ENCODE peak calls at places on chromosomes 13 and 19, in four cellular contexts. O, A, G and N are unnamed samples.

GRCh38 chr13:89457977-89458376 is 1786.8 kb downstream of the SLITRK5 start:
- DNase-seq in O (no peak), A (no peak), G (no peak), N (no peak)

GRCh38 chr13:33066329-33066728 is 50.1 kb downstream of the KL start:
- DNase-seq in G (no peak), A (no peak), O (no peak), N (no peak)

GRCh38 chr19:56098731-56099577 is 22.1 kb downstream of the ZNF787 start:
- DNase-seq in A (no peak), O (no peak), G (no peak), N (no peak)

GRCh38 chr13:31049833-31050232 is 111.9 kb downstream of the HSPH1 start:
- DNase-seq in G (no peak), A (no peak), O (no peak), N (no peak)

GRCh38 chr13:104522235-104523072 is 1456.2 kb upstream of the SLC10A2 start:
- DNase-seq in A (no peak), G (no peak), O (no peak), N (no peak)

GRCh38 chr13:99200433-99201167 is at the start of gene UBAC2:
- DNase-seq in A (peak; percentile 96), G (peak; percentile 94), O (peak; percentile 97), N (peak; percentile 91)

GRCh38 chr13:74575729-74576125 is 441.5 kb upstream of the KLF12 start:
- DNase-seq in A (peak; percentile 54), O (peak; percentile 50), G (no peak), N (no peak)

GRCh38 chr13:49627831-49628652 is at the start of gene ARL11:
- DNase-seq in A (peak; percentile 60), O (peak; percentile 56), G (peak; percentile 70), N (no peak)

GRCh38 chr19:8337728-8338127 is 5.3 kb downstream of the KANK3 start:
- DNase-seq in A (no peak), G (no peak), O (no peak), N (no peak)

GRCh38 chr19:34171877-34172660 is at the start of gene LSM14A:
- DNase-seq in G (peak; percentile 92), O (peak; percentile 94), A (peak; percentile 92), N (peak; percentile 89)

GRCh38 chr13:47904239-47904638 is 96.8 kb downstream of the SUCLA2 start:
- DNase-seq in G (no peak), A (peak; percentile 10), O (no peak), N (no peak)

GRCh38 chr13:47076536-47076935 is 179.7 kb upstream of the HTR2A start:
- DNase-seq in G (no peak), A (no peak), O (no peak), N (no peak)

GRCh38 chr13:27011661-27012060 is 159.9 kb downstream of the USP12 start:
- DNase-seq in G (no peak), O (no peak), A (no peak), N (no peak)

GRCh38 chr13:99657848-99658265 is 156.6 kb downstream of the TM9SF2 start:
- DNase-seq in A (no peak), G (no peak), O (peak; percentile 49), N (no peak)

GRCh38 chr13:113645329-113645728 is 12.7 kb downstream of the ATP4B start:
- DNase-seq in O (no peak), A (no peak), G (peak; percentile 24), N (no peak)

GRCh38 chr13:47337781-47338507 is 441.1 kb upstream of the HTR2A start:
- DNase-seq in O (no peak), A (no peak), G (no peak), N (no peak)

GRCh38 chr19:3554254-3555083 is 2.9 kb downstream of the MFSD12 start:
- DNase-seq in A (no peak), G (no peak), O (no peak), N (no peak)

GRCh38 chr19:36058481-36059179 is 3.9 kb downstream of the WDR62 start:
- DNase-seq in A (no peak), G (no peak), O (no peak), N (no peak)

GRCh38 chr19:5953680-5954213 is 24.2 kb downstream of the RANBP3 start:
- DNase-seq in O (no peak), G (no peak), A (peak; percentile 60), N (no peak)

GRCh38 chr13:113148940-113149503 is 9.4 kb upstream of the PROZ start:
- DNase-seq in O (no peak), G (no peak), A (no peak), N (no peak)

GRCh38 chr13:74372511-74372910 is 238.3 kb upstream of the KLF12 start:
- DNase-seq in G (no peak), O (no peak), A (no peak), N (no peak)

GRCh38 chr13:44040754-44041100 is 161.0 kb downstream of the LACC1 start:
- DNase-seq in G (no peak), O (no peak), A (no peak), N (no peak)

GRCh38 chr13:78913656-78914055 is 254.7 kb upstream of the OBI1 start:
- DNase-seq in G (no peak), O (no peak), A (no peak), N (no peak)

GRCh38 chr13:78909276-78909675 is 250.3 kb upstream of the OBI1 start:
- DNase-seq in A (no peak), O (no peak), G (no peak), N (no peak)

GRCh38 chr13:78910147-78910546 is 251.2 kb upstream of the OBI1 start:
- DNase-seq in A (no peak), O (no peak), G (no peak), N (no peak)
- TF ChIP-seq POLR2AphosphoS5 in A (no peak), O (no peak), G (no peak), N (no peak)

GRCh38 chr19:46416077-46416709 is 2.8 kb upstream of the CCDC8 start:
- DNase-seq in O (peak; percentile 63), G (peak; percentile 76), A (peak; percentile 94), N (peak; percentile 59)

GRCh38 chr19:46412034-46412982 is 1.1 kb downstream of the CCDC8 start:
- DNase-seq in A (no peak), O (no peak), G (no peak), N (no peak)

GRCh38 chr19:46412983-46413261 is 442 bp downstream of the CCDC8 start:
- DNase-seq in A (peak; percentile 23), G (no peak), O (no peak), N (no peak)

GRCh38 chr19:46411088-46412033 is 2.0 kb downstream of the CCDC8 start:
- DNase-seq in G (no peak), O (no peak), A (no peak), N (no peak)

DNA sequence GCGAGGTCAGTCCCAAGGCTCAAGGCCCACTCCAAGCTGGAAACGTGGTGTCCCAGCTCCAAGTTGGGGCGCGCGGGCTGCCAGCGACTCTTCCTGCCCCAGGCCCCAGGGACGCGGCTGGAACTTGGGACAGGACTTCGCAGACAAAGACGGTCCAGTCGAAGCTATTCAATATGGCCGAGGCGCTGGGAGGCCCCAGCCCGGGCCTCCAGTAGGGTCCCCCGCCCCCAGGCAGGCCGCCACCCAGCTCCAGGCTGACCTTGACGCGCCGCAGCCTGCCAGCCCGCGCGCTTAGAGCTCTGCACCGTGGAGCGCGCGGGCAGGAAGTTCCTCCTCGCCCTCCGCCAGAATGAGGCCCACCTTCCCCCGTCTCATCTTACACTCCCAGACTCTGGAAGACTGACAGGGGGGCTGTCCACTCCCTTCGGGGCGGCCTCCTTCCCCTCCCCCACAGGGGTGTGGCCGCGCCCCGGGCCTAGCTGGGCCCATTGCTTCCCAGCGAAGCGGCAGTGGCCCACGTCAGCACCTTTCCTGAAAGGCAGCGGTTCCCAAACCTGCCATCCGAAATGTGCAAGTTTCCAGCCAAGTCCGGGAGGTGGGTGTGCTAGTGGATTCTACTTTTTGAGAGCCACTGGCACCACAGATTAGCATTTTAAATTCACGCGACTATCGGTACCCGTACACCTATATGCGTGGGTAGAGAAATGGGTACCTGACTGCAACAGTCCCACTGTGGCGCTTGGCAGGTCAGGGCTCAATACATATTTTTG is at the start of gene CCDC8:
- DNase-seq in A (peak; percentile 96), O (no peak), G (peak; percentile 73), N (peak; percentile 85)
- TF ChIP-seq POLR2A in A (peak; percentile 93), O (no peak), G (peak; percentile 60), N (peak; percentile 89)

GRCh38 chr19:38036707-38037106 is 129.7 kb downstream of the SIPA1L3 start:
- DNase-seq in O (no peak), G (no peak), A (no peak), N (no peak)

GRCh38 chr19:38034153-38034835 is 127.3 kb downstream of the SIPA1L3 start:
- DNase-seq in A (no peak), O (no peak), G (no peak), N (no peak)

GRCh38 chr19:38033658-38034150 is 126.7 kb downstream of the SIPA1L3 start:
- DNase-seq in A (no peak), G (no peak), O (no peak), N (no peak)

GRCh38 chr19:38037151-38037611 is 130.2 kb downstream of the SIPA1L3 start:
- DNase-seq in G (no peak), A (no peak), O (no peak), N (no peak)

GRCh38 chr19:38035515-38036495 is 128.8 kb downstream of the SIPA1L3 start:
- DNase-seq in O (no peak), A (no peak), G (no peak), N (no peak)
- TF ChIP-seq POLR2AphosphoS5 in O (no peak), A (no peak), G (no peak), N (no peak)

DNA sequence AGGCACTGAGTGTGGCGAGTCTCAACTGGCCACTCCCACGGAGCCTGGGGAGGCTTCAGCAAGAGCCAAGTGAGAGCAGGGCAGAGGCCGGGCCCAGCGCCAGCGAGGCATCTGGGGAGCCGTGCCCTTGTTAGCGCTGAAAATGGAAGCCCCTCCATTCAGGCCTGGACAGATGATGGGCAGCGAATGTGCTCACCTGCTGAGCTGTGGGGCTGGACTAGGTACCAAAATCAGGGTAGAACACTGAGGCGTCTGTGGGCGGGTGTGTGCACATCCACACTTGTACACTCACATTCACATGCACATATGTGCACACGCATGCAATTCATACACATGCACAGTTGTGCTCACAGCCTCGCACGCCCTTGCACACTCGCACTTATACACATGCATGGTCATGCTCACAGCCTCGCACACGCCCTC is 20.7 kb downstream of the NAXD start:
- DNase-seq in G (no peak), O (no peak), A (no peak), N (no peak)
- TF ChIP-seq POLR2A in G (no peak), O (no peak), A (no peak), N (no peak)